ENCODE peak calls at places on chromosomes 12 and 14, in six cellular contexts. Q, X, Y, E, G and H are unnamed samples. For H3K36me3, the result is how much of the 10 kb centered on the place peaks cover.

GRCh38 chr14:54708982-54709381 is 142.1 kb downstream of the SAMD4A start:
- DNase-seq in Y (no peak), G (no peak), E (no peak), Q (no peak), X (no peak), H (no peak)

GRCh38 chr12:110940296-110940695 is 19.9 kb upstream of the MYL2 start:
- DNase-seq in Y (no peak), G (no peak), E (no peak), Q (no peak), X (no peak), H (no peak)

GRCh38 chr12:15979096-15980091 is 68.3 kb downstream of the DERA start:
- DNase-seq in G (no peak), E (no peak), Y (no peak), X (no peak), Q (peak), H (no peak)

GRCh38 chr14:94305620-94306019 is 12.6 kb upstream of the SERPINA10 start:
- DNase-seq in G (no peak), E (no peak), Q (no peak), X (no peak), Y (no peak), H (no peak)

GRCh38 chr12:27823038-27823437 is 43.0 kb upstream of the MANSC4 start:
- DNase-seq in E (no peak), G (no peak), X (no peak), Y (no peak), Q (no peak), H (no peak)

GRCh38 chr12:108691995-108692808 is 39.1 kb downstream of the CORO1C start:
- DNase-seq in Q (no peak), E (peak), G (peak), X (no peak), Y (no peak), H (no peak)

GRCh38 chr12:96886998-96887677 is 19.9 kb upstream of the NEDD1 start:
- DNase-seq in Q (no peak), X (no peak), Y (no peak), G (no peak), E (no peak), H (no peak)

GRCh38 chr12:121549075-121549474 is 31.7 kb downstream of the KDM2B start:
- DNase-seq in Q (no peak), Y (no peak), E (no peak), X (no peak), G (no peak), H (no peak)

GRCh38 chr14:75822522-75823288 is 159.1 kb downstream of the TGFB3 start:
- DNase-seq in G (no peak), X (no peak), Q (no peak), E (no peak), Y (no peak), H (no peak)

GRCh38 chr14:95549656-95550585 is 15.1 kb downstream of the GLRX5 start:
- DNase-seq in E (no peak), G (no peak), Y (no peak), Q (no peak), X (no peak), H (no peak)

GRCh38 chr14:67359775-67360468 is at the start of the genes ATP6V1D and EIF2S1:
- DNase-seq in Q (peak), G (peak), Y (peak), E (peak), X (peak), H (peak)

GRCh38 chr14:67360469-67361206 is 510 bp downstream of the EIF2S1 start:
- DNase-seq in X (no peak), Y (no peak), E (no peak), Q (no peak), G (no peak), H (no peak)

GRCh38 chr14:67370830-67371229 is 10.7 kb downstream of the EIF2S1 start:
- DNase-seq in G (no peak), Q (no peak), X (no peak), Y (no peak), E (no peak), H (no peak)

GRCh38 chr14:67365476-67365875 is 5.3 kb downstream of the EIF2S1 start:
- DNase-seq in X (no peak), G (no peak), Q (no peak), E (no peak), Y (no peak), H (no peak)
- H3K36me3 ChIP-seq in X (under half), G (under half), Q (under half), E (under half), Y (under half), H (under half)

GRCh38 chr12:79617696-79618095 is 73.1 kb downstream of the PAWR start:
- DNase-seq in Q (no peak), Y (no peak), E (no peak), X (no peak), G (no peak), H (no peak)
- H3K36me3 ChIP-seq in Q (under half), Y (under half), E (under half), X (under half), G (under half), H (under half)

DNA sequence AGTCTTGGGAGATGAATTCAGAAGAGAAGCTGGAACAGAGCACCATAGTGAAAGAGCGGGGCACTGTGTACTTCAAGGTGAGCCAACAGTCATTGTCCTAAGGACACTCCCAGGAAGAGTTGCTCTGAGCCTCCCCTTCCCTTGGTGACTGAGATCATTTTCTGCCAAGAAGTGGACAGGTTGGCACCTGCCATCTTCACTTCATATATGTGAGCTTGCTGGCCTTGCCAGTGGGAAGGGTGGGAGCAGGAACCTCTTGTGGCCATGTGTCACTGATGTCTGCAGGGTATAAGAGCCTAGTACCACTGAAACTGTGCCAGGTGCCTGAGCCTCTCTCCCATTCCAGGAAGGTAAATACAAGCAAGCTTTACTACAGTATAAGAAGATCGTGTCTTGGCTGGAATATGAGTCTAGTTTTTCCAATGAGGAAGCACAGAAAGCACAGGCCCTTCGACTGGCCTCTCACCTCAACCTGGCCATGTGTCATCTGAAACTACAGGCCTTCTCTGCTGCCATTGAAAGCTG is 5.3 kb downstream of the FKBP4 start:
- DNase-seq in Q (no peak), Y (no peak), G (no peak), E (no peak), X (no peak), H (no peak)
- H3K36me3 ChIP-seq in Q (half or more), Y (under half), G (under half), E (under half), X (under half), H (under half)

DNA sequence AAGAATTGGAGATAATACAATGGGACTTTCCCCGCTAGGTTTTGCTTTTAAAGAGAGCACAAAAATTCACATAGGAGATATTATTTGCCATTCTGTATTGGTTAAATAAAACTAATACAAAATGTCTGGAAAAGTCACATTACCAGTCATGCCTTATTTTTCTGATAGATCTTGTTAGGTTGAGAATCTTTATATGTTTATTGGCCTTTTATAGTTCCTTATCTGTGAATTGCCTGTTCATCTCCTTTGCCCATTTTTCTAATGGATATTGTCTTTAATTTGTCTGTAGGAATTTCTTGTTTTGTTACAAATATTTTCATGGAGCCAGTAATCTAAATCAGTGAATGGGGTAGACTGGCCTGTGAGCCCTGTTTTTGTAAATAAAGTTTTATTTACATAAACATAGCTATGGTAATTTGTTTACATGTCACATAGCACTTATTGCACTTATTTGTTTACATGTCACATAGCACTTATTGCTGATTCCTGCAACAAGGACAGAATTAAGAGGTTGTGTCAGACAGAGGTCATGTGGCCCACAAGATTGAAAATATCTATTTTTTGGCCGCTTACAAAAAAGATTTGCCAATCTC is 65.0 kb downstream of the ATF7IP start:
- DNase-seq in G (no peak), Q (no peak), Y (no peak), X (no peak), E (no peak), H (no peak)
- H3K36me3 ChIP-seq in G (under half), Q (under half), Y (under half), X (under half), E (under half), H (under half)

DNA sequence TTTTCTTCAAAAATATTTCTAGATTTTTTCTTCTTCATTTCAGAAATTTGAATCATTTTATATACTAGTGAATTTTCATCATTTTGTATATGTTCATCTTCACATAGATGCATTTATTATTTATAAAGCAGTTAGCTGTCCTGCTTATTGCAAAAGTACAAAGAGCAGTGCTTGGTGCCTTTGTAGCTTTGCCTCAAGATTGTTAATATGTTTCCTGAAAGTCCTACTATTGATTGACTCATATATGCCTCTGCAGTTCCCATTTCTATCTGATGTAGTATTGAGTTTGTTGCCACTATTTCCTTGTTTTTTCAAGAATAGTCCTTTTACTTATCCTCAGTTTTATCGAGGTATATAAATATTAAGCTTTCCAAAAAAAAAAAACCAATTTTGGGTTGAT is 89.7 kb downstream of the PDE3A start:
- DNase-seq in X (no peak), Y (no peak), Q (no peak), G (no peak), E (no peak), H (no peak)
- H3K36me3 ChIP-seq in X (under half), Y (under half), Q (under half), G (under half), E (under half), H (under half)

DNA sequence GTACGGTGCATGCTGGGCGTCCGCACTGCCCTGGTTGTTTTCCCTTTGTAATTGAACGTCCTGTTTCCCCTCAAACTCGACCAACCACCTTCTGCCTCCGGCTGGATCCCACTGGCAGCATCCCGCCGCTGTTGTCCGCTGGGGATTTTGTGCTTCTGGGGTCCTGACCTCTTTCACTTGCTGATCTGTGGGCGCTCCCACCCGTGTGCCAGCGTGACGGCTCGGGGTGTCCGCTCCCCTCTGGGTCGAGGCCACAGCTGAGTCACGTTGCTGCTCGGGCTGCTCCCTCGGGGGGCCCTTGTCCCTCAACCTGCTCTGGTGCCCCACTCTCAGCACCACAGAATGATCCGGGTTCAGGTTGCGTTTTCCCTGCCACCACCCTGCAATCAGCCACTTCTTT is 8.0 kb downstream of the PGAM5 start:
- DNase-seq in Q (no peak), G (no peak), X (no peak), E (no peak), Y (no peak), H (no peak)
- H3K36me3 ChIP-seq in Q (under half), G (under half), X (under half), E (under half), Y (under half), H (under half)

GRCh38 chr12:98725481-98726247 is 80.6 kb downstream of the APAF1 start:
- DNase-seq in G (no peak), Q (no peak), E (no peak), X (no peak), Y (no peak), H (no peak)

GRCh38 chr12:98727196-98727595 is 82.1 kb downstream of the APAF1 start:
- DNase-seq in Y (no peak), Q (no peak), E (no peak), X (no peak), G (no peak), H (no peak)

GRCh38 chr12:98721204-98721702 is 76.2 kb downstream of the APAF1 start:
- DNase-seq in E (no peak), Y (no peak), X (no peak), G (no peak), Q (no peak), H (no peak)

GRCh38 chr12:98719515-98720504 is 74.7 kb downstream of the APAF1 start:
- DNase-seq in Q (no peak), Y (no peak), E (no peak), G (no peak), X (no peak), H (no peak)

GRCh38 chr12:98724384-98725155 is 79.5 kb downstream of the APAF1 start:
- DNase-seq in E (no peak), Q (no peak), Y (no peak), X (no peak), G (no peak), H (no peak)
- H3K36me3 ChIP-seq in E (under half), Q (under half), Y (under half), X (under half), G (under half), H (under half)

DNA sequence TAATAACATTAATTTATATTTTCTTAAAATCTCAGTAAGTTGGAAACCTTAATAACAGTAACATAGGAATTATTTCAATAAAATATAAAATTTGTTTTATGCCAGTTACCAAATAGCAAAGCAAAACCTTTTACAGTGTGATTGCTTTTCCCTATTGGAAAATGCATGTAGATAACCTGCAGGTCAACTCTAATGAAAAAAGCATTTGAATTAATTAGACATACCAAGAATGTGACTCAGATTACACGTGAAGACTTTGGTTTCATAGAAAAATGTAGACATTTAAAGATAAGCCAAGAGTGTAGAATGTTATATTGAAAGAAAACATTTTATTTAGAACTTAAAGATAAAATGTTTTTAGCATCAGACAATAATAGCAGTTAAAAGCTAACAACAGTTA is 888.1 kb downstream of the TMEM121 start:
- DNase-seq in E (no peak), Q (no peak), G (no peak), X (no peak), Y (no peak), H (no peak)
- H3K36me3 ChIP-seq in E (under half), Q (under half), G (under half), X (under half), Y (under half), H (under half)

DNA sequence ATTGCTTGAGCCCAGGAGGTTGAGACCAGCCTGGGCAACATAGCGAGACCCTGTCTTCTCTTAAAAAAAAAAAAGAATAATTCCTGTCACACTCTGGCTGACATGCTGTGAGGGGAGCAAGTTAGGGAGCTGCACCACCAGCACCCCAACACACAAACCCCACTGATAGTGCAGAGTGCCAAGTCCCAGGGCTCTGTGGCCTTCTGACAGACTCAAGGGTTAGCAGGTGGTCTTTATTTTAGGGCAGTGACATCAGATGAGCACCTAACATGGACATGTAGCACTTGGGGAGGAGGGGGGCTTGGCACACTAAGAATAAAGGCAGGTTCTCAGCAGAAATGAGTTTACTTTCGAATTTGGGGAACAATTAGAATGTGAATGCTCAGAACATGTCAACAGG is 6.8 kb downstream of the USP5 start:
- DNase-seq in X (no peak), Q (no peak), E (no peak), Y (no peak), G (no peak), H (no peak)
- H3K36me3 ChIP-seq in X (half or more), Q (under half), E (under half), Y (under half), G (under half), H (under half)